ENCODE peak calls at places on chromosomes 7 and 10, in nine cellular contexts. J is GDM1; E is activated CD4-positive, alpha-beta T cell treated with anti-CD3 and anti-CD28 coated beads, Interleukin-2, amount 50 U/mL, for 24 hours; G is right cardiac atrium; S is activated CD8-positive, alpha-beta memory T cell treated with anti-CD3 and anti-CD28 coated beads, Interleukin-2, amount 10 ng/mL, durations not matched to agents 7 days and 5 days; C is RWPE1; I is stimulated activated CD4-positive, alpha-beta T cell treated with anti-CD3 and anti-CD28 coated beads, Interleukin-12 subunit alpha, Interleukin-12 subunit beta, amount 100 ng/mL, for 4 hours; R is A172; A is astrocyte of the cerebellum. X is an unnamed sample.
A peak's percentile ranks its signal among the peaks of the same experiment; 100 is the strongest.

GRCh38 chr7:114155106-114155765 is 236.4 kb upstream of the PPP1R3A start:
- DNase-seq in I (no peak), S (no peak), E (no peak), G (no peak), R (no peak), J (no peak), C (no peak), A (no peak), X (no peak)

GRCh38 chr7:43649755-43650274 is 66.9 kb downstream of the STK17A start:
- DNase-seq in S (peak; percentile 92), C (peak; percentile 47), I (no peak), A (no peak), G (no peak), J (peak; percentile 66), E (no peak), R (peak; percentile 81), X (no peak)

GRCh38 chr10:132364594-132364970 is 32.4 kb upstream of the PWWP2B start:
- DNase-seq in A (no peak), S (no peak), E (peak; percentile 79), R (no peak), J (no peak), G (peak; percentile 12), C (no peak), I (peak; percentile 67), X (peak; percentile 38)

GRCh38 chr7:128793184-128793552 is 1.4 kb downstream of the CCDC136 start:
- DNase-seq in J (no peak), C (no peak), G (no peak), R (no peak), S (no peak), E (no peak), I (no peak), A (no peak), X (no peak)

GRCh38 chr7:18975276-18975675 is 142.2 kb downstream of the TWIST1 start:
- DNase-seq in I (no peak), C (no peak), R (no peak), J (no peak), A (no peak), E (no peak), G (no peak), S (no peak), X (no peak)

GRCh38 chr7:156680281-156680680 is 39.7 kb downstream of the RNF32 start:
- DNase-seq in G (no peak), S (no peak), E (no peak), C (no peak), J (no peak), R (no peak), I (no peak), A (peak; percentile 32), X (no peak)

GRCh38 chr10:6333086-6333485 is 130.4 kb downstream of the PFKFB3 start:
- DNase-seq in J (no peak), A (no peak), G (no peak), R (no peak), I (no peak), E (no peak), S (peak; percentile 22), C (no peak), X (no peak)

GRCh38 chr10:128540806-128541739 is 414.9 kb upstream of the MKI67 start:
- DNase-seq in R (no peak), J (no peak), E (no peak), G (peak; percentile 21), C (no peak), S (no peak), A (no peak), I (no peak), X (no peak)

GRCh38 chr7:98472391-98473002 is 71.6 kb upstream of the BAIAP2L1 start:
- DNase-seq in A (no peak), S (no peak), R (no peak), C (no peak), G (no peak), J (no peak), E (no peak), I (no peak), X (no peak)

GRCh38 chr10:5365940-5366339 is 1.2 kb downstream of the UCN3 start:
- DNase-seq in C (no peak), E (no peak), S (no peak), A (no peak), I (no peak), G (no peak), J (no peak), R (no peak), X (no peak)

GRCh38 chr10:32600317-32600716 is 154.4 kb downstream of the CCDC7 start:
- DNase-seq in G (no peak), J (no peak), C (no peak), A (no peak), E (no peak), I (no peak), S (no peak), R (no peak), X (no peak)

GRCh38 chr10:59388577-59388976 is 26.2 kb upstream of the FAM13C start:
- DNase-seq in R (no peak), E (no peak), I (no peak), C (no peak), G (no peak), S (no peak), J (no peak), A (no peak), X (no peak)

GRCh38 chr7:44849277-44850210 is 1.7 kb upstream of the H2AZ2 start:
- DNase-seq in R (no peak), C (no peak), E (no peak), J (no peak), I (no peak), G (no peak), S (no peak), A (no peak), X (no peak)

GRCh38 chr10:79984851-79985250 is 35.9 kb upstream of the SFTPD start:
- DNase-seq in C (peak; percentile 86), E (no peak), J (no peak), S (peak; percentile 55), R (no peak), I (peak; percentile 7), G (no peak), A (no peak), X (peak; percentile 77)

GRCh38 chr10:103849880-103850571 is 5.3 kb downstream of the SH3PXD2A start:
- DNase-seq in I (no peak), C (peak; percentile 78), S (no peak), G (peak; percentile 71), E (no peak), R (peak; percentile 84), A (peak; percentile 81), J (no peak), X (no peak)

GRCh38 chr10:110137142-110137545 is 70.3 kb upstream of the MXI1 start:
- DNase-seq in G (no peak), C (peak; percentile 66), I (no peak), R (peak; percentile 65), S (no peak), J (peak; percentile 63), E (no peak), A (peak; percentile 59), X (no peak)

GRCh38 chr7:25852249-25852994 is 299.6 kb upstream of the NFE2L3 start:
- DNase-seq in R (no peak), C (no peak), A (no peak), J (no peak), I (no peak), E (no peak), G (peak; percentile 42), S (no peak), X (no peak)

GRCh38 chr7:129644634-129645230 is 33.2 kb downstream of the NRF1 start:
- DNase-seq in A (peak; percentile 62), C (peak; percentile 14), G (no peak), J (no peak), E (no peak), S (no peak), R (peak; percentile 41), I (no peak), X (no peak)

GRCh38 chr7:87375647-87376435 is 30.4 kb downstream of the CROT start:
- DNase-seq in C (no peak), A (no peak), I (no peak), J (no peak), G (no peak), E (no peak), S (no peak), R (no peak), X (no peak)

GRCh38 chr7:85175217-85175616 is 11.6 kb downstream of the SEMA3D start:
- DNase-seq in E (no peak), R (no peak), S (no peak), J (no peak), I (no peak), A (peak; percentile 29), C (no peak), G (no peak), X (no peak)

GRCh38 chr7:121397832-121398231 is 1.7 kb upstream of the FAM3C start:
- DNase-seq in S (no peak), J (no peak), G (no peak), I (no peak), C (no peak), A (no peak), R (no peak), E (no peak), X (no peak)

GRCh38 chr10:13053794-13054462 is 46.0 kb upstream of the OPTN start:
- DNase-seq in I (no peak), E (no peak), R (no peak), J (no peak), G (no peak), C (peak; percentile 26), A (no peak), S (no peak), X (no peak)

GRCh38 chr10:112000466-112000865 is 183.1 kb downstream of the GPAM start:
- DNase-seq in G (no peak), S (no peak), I (no peak), J (no peak), A (no peak), C (no peak), R (no peak), E (no peak), X (no peak)

GRCh38 chr7:102432476-102433318 is 678 bp upstream of the ORAI2 start:
- DNase-seq in S (no peak), E (no peak), R (no peak), G (no peak), I (no peak), C (no peak), A (no peak), J (no peak), X (no peak)

GRCh38 chr10:95474228-95475002 is 86.8 kb downstream of the SORBS1 start:
- DNase-seq in G (no peak), E (no peak), S (no peak), A (no peak), R (no peak), C (peak; percentile 38), I (no peak), J (no peak), X (no peak)

GRCh38 chr7:143360788-143361551 is 1.5 kb downstream of the FAM131B start:
- DNase-seq in C (no peak), S (no peak), E (no peak), J (no peak), A (no peak), G (no peak), R (no peak), I (no peak), X (no peak)

GRCh38 chr10:126101744-126102143 is 205.4 kb downstream of the FANK1 start:
- DNase-seq in E (no peak), J (peak; percentile 45), S (no peak), R (no peak), G (no peak), A (no peak), C (no peak), I (no peak), X (no peak)

GRCh38 chr7:130912086-130912909 is 178.3 kb upstream of the KLF14 start:
- DNase-seq in J (no peak), C (no peak), R (peak; percentile 66), S (no peak), E (no peak), A (peak; percentile 72), I (no peak), G (no peak), X (no peak)

GRCh38 chr7:12653127-12653917 is 34.1 kb upstream of the ARL4A start:
- DNase-seq in E (no peak), A (no peak), R (peak; percentile 42), G (no peak), S (no peak), C (peak; percentile 37), J (no peak), I (no peak), X (no peak)

X was measured in left lung.